ENCODE peak calls at places on chromosome 11, in four cellular contexts. C, T, N and S are unnamed samples.

GRCh38 chr11:67393990-67394389 is 2.2 kb downstream of the RAD9A start:
- DNase-seq in T (no peak), C (no peak), N (no peak), S (no peak)

GRCh38 chr11:119015054-119015611 is 3.0 kb downstream of the RPS25 start:
- DNase-seq in T (no peak), C (no peak), N (no peak), S (no peak)

GRCh38 chr11:84194696-84195095 is 908.5 kb upstream of the CCDC90B start:
- DNase-seq in T (no peak), C (no peak), N (no peak), S (no peak)

GRCh38 chr11:2203440-2204259 is 32.0 kb upstream of the TH start:
- DNase-seq in C (no peak), T (no peak), N (no peak), S (no peak)

GRCh38 chr11:75338516-75339218 is 12.8 kb downstream of the ARRB1 start:
- DNase-seq in N (no peak), C (no peak), T (peak; percentile 25), S (peak; percentile 52)

GRCh38 chr11:130781906-130782305 is 134.4 kb downstream of the SNX19 start:
- DNase-seq in T (peak; percentile 76), N (no peak), C (peak; percentile 85), S (no peak)

GRCh38 chr11:9755561-9755960 is 91.7 kb downstream of the SWAP70 start:
- DNase-seq in C (peak; percentile 51), N (no peak), T (no peak), S (no peak)

GRCh38 chr11:44506375-44507016 is 59.0 kb upstream of the CD82 start:
- DNase-seq in C (peak; percentile 54), T (no peak), N (no peak), S (no peak)

GRCh38 chr11:123449436-123449835 is 19.4 kb downstream of the GRAMD1B start:
- DNase-seq in N (no peak), T (no peak), C (no peak), S (no peak)

GRCh38 chr11:12469451-12469850 is 92.1 kb downstream of the PARVA start:
- DNase-seq in T (no peak), C (no peak), N (no peak), S (no peak)

GRCh38 chr11:75492181-75492820 is 33.4 kb downstream of the GDPD5 start:
- DNase-seq in C (peak; percentile 76), N (no peak), T (peak; percentile 62), S (no peak)

GRCh38 chr11:106608677-106609076 is 409.6 kb downstream of the GUCY1A2 start:
- DNase-seq in T (peak; percentile 90), C (peak; percentile 51), N (no peak), S (no peak)

GRCh38 chr11:101835465-101836063 is 79.2 kb upstream of the CEP126 start:
- DNase-seq in N (no peak), C (no peak), T (peak; percentile 35), S (no peak)

GRCh38 chr11:18374956-18375355 is 19.4 kb upstream of the LDHA start:
- DNase-seq in C (no peak), N (no peak), T (no peak), S (no peak)

GRCh38 chr11:133919330-133920108 is 37.2 kb downstream of the IGSF9B start:
- DNase-seq in T (no peak), C (no peak), N (no peak), S (no peak)

GRCh38 chr11:62922653-62923371 is 1.6 kb upstream of the CHRM1 start:
- DNase-seq in C (peak; percentile 45), N (no peak), T (no peak), S (no peak)

GRCh38 chr11:15969281-15969680 is 387.1 kb downstream of the SOX6 start:
- DNase-seq in N (no peak), C (peak; percentile 78), T (peak; percentile 92), S (peak; percentile 42)

GRCh38 chr11:103494491-103494890 is 385.3 kb downstream of the DYNC2H1 start:
- DNase-seq in C (no peak), T (no peak), N (no peak), S (no peak)

GRCh38 chr11:61510178-61510979 is 1.8 kb downstream of the LRRC10B start:
- DNase-seq in T (no peak), C (no peak), N (no peak), S (no peak)

GRCh38 chr11:107116358-107116757 is 98.1 kb upstream of the GUCY1A2 start:
- DNase-seq in T (peak; percentile 4), C (no peak), N (no peak), S (no peak)

GRCh38 chr11:111938687-111939160 is 1.6 kb downstream of the DIXDC1 start:
- DNase-seq in C (peak; percentile 49), N (no peak), T (peak; percentile 46), S (no peak)